ENCODE peak calls at places on chromosomes 1 and 21, in five cellular contexts. N is CD8-positive, alpha-beta T cell; H is Peyer's patch; W is CD8-positive, alpha-beta memory T cell; Q is pancreas. X is an unnamed sample.

GRCh38 chr1:147599362-147600118 is 58.2 kb downstream of the BCL9 start:
- DNase-seq in Q (peak; percentile 99), N (peak; percentile 96), H (peak; percentile 98), W (peak; percentile 96), X (peak; percentile 93)

GRCh38 chr1:18644013-18644399 is 13.4 kb downstream of the PAX7 start:
- DNase-seq in N (no peak), Q (no peak), H (no peak), W (no peak), X (no peak)

GRCh38 chr1:174367892-174368291 is 79.9 kb upstream of the GPR52 start:
- DNase-seq in Q (no peak), W (no peak), N (no peak), H (no peak), X (no peak)

GRCh38 chr1:3460653-3461237 is 6.3 kb downstream of the ARHGEF16 start:
- DNase-seq in N (no peak), W (no peak), Q (peak; percentile 63), H (no peak), X (no peak)

GRCh38 chr1:212703991-212704564 is 4.4 kb upstream of the BATF3 start:
- DNase-seq in Q (no peak), W (no peak), H (no peak), N (no peak), X (no peak)

GRCh38 chr1:143736562-143736961 is 235.2 kb downstream of the FAM72C start:
- DNase-seq in W (no peak), Q (no peak), N (no peak), H (no peak), X (no peak)

GRCh38 chr1:54227091-54227602 is 27.2 kb downstream of the MRPL37 start:
- DNase-seq in Q (peak; percentile 93), H (peak; percentile 72), W (no peak), N (no peak), X (no peak)

GRCh38 chr1:183180634-183181056 is 5.4 kb upstream of the LAMC2 start:
- DNase-seq in W (no peak), N (no peak), Q (no peak), H (no peak), X (peak; percentile 44)

GRCh38 chr1:66399888-66400529 is 133.9 kb upstream of the SGIP1 start:
- DNase-seq in Q (no peak), N (no peak), W (no peak), H (no peak), X (peak; percentile 75)

GRCh38 chr1:73637275-73637674 is 560.7 kb downstream of the LRRIQ3 start:
- DNase-seq in W (no peak), Q (no peak), H (no peak), N (no peak), X (no peak)

GRCh38 chr1:8427493-8427892 is 109.6 kb downstream of the SLC45A1 start:
- DNase-seq in Q (no peak), H (no peak), W (peak; percentile 57), N (no peak), X (peak; percentile 78)

GRCh38 chr21:14533555-14534400 is 12.3 kb downstream of the SAMSN1 start:
- DNase-seq in Q (no peak), W (peak; percentile 23), N (no peak), H (no peak), X (peak; percentile 58)

GRCh38 chr1:177505905-177506590 is 335.3 kb downstream of the BRINP2 start:
- DNase-seq in W (no peak), H (no peak), Q (no peak), N (no peak), X (no peak)

GRCh38 chr1:175422122-175422521 is 229.5 kb upstream of the KIAA0040 start:
- DNase-seq in H (no peak), W (no peak), N (no peak), Q (no peak), X (no peak)

GRCh38 chr1:225695578-225696332 is 42.8 kb upstream of the ENAH start:
- DNase-seq in Q (no peak), N (no peak), H (no peak), W (no peak), X (no peak)

GRCh38 chr1:205504311-205505075 is at the start of gene CDK18:
- DNase-seq in W (peak; percentile 48), N (peak; percentile 27), Q (peak; percentile 94), H (peak; percentile 92), X (no peak)

GRCh38 chr1:208924958-208925357 is 658.6 kb upstream of the CAMK1G start:
- DNase-seq in Q (no peak), W (no peak), H (no peak), N (no peak), X (no peak)

GRCh38 chr1:199152676-199153075 is 513.8 kb downstream of the PTPRC start:
- DNase-seq in N (no peak), W (no peak), H (no peak), Q (no peak), X (no peak)

GRCh38 chr1:25099343-25099951 is 132.9 kb downstream of the SYF2 start:
- DNase-seq in Q (no peak), W (peak; percentile 44), N (peak; percentile 43), H (peak; percentile 63), X (peak; percentile 52)

GRCh38 chr1:212853658-212854057 is 4.4 kb upstream of the FLVCR1 start:
- DNase-seq in H (peak; percentile 90), N (no peak), Q (no peak), W (no peak), X (no peak)

DNA sequence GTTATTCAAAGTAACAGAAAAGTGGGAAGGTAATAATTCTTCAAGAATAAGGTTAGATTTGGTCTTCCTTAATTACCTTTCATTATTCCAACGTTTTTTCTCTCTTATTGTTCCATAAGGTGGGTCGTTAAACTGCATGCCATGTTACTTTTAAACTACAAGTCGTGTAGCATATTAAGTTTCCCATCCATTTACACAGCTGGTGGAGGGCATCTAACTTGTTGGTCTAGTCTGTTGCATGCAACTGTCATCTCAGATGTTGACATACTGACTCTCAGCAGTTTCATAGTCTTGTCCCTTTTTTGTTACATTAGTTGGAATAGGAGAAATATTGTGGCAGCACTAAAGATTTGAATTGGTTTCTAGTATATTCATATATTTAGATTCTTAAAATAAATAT is 54.6 kb upstream of the BMP8A start:
- DNase-seq in N (no peak), W (no peak), H (no peak), Q (no peak), X (no peak)
- H3K36me3 ChIP-seq in N (peaks cover 67% of the 10 kb centered on the region), W (peaks cover 70% of the 10 kb centered on the region), H (no peaks in the 10 kb centered on the region), Q (peaks cover 4% of the 10 kb centered on the region), X (peaks cover 9% of the 10 kb centered on the region)

GRCh38 chr1:196393282-196393681 is 215.0 kb downstream of the KCNT2 start:
- DNase-seq in H (no peak), Q (no peak), N (no peak), W (no peak), X (no peak)
- H3K4me3 ChIP-seq in H (no peak overlapping the region), Q (no peak overlapping the region), N (no peak overlapping the region), W (no peak overlapping the region), X (no peak overlapping the region)

GRCh38 chr1:32372149-32372756 is 9.9 kb downstream of the TSSK3 start:
- DNase-seq in H (peak; percentile 78), Q (no peak), W (peak; percentile 72), N (peak; percentile 28), X (no peak)

GRCh38 chr1:32380061-32380460 is 14.2 kb downstream of the BSDC1 start:
- DNase-seq in W (no peak), H (no peak), N (no peak), Q (no peak), X (no peak)

GRCh38 chr1:32377541-32378220 is 15.3 kb downstream of the TSSK3 start:
- DNase-seq in W (no peak), Q (no peak), H (no peak), N (no peak), X (no peak)

GRCh38 chr1:32376199-32376598 is 13.9 kb downstream of the TSSK3 start:
- DNase-seq in Q (no peak), W (no peak), H (no peak), N (no peak), X (no peak)

DNA sequence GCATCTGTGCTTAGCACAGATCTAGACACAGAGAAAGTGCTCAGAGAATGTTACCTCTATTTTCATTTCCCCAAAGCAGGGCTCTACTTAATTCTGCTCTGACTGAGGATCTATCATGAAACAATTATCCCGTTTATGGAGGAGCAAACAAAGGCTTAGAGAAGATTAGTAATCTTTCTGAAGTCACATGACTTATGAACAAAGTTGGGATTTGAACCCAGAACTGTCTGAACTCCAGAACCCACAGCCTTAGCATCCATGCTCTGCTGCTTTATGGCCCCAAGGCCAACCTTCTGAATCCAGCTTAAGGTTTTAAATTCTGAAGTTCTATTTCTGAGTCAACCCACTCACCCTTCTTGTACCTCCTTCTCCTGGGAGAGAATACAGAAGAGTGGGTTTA is 11.9 kb downstream of the TSSK3 start:
- DNase-seq in H (no peak), W (no peak), Q (no peak), N (no peak), X (no peak)
- H3K36me3 ChIP-seq in H (no peaks in the 10 kb centered on the region), W (peaks cover 23% of the 10 kb centered on the region), Q (no peaks in the 10 kb centered on the region), N (peaks cover 46% of the 10 kb centered on the region), X (peaks cover 30% of the 10 kb centered on the region)

GRCh38 chr1:92831368-92831761 is 475 bp upstream of the RPL5 start:
- DNase-seq in H (no peak), W (no peak), Q (no peak), N (no peak), X (no peak)
- H3K4me3 ChIP-seq in H (peak overlapping the region; percentile 75), W (peak overlapping the region; percentile 69), Q (peak overlapping the region; percentile 89), N (no peak overlapping the region), X (no peak overlapping the region)

X was measured in GM06990.